ENCODE peak calls at places on chromosomes 16 and 17, in five cellular contexts. Q is HS-27A, B is mammary epithelial cell, V is neural crest cell, F is EL. N is an unnamed sample.

GRCh38 chr17:7246779-7247178 is 4.5 kb upstream of the GABARAP start:
- DNase-seq in Q (no peak), B (no peak), V (no peak), F (no peak), N (no peak)

GRCh38 chr17:77736207-77736600 is 222.3 kb upstream of the TNRC6C start:
- DNase-seq in Q (no peak), B (no peak), V (no peak), F (no peak), N (no peak)

GRCh38 chr16:88899901-88900648 is 33.6 kb upstream of the PABPN1L start:
- DNase-seq in Q (no peak), B (no peak), V (no peak), F (no peak), N (no peak)

GRCh38 chr17:78886954-78887353 is 16.0 kb downstream of the CEP295NL start:
- DNase-seq in Q (no peak), B (no peak), V (no peak), F (no peak), N (no peak)

GRCh38 chr16:86088816-86089215 is 189.9 kb downstream of the IRF8 start:
- DNase-seq in Q (no peak), B (no peak), V (no peak), F (no peak), N (no peak)

GRCh38 chr17:67359960-67360817 is 6.2 kb downstream of the PSMD12 start:
- DNase-seq in Q (no peak), B (no peak), V (no peak), F (peak; percentile 30), N (peak; percentile 61)

GRCh38 chr16:7289299-7289698 is 43.3 kb upstream of the RBFOX1 start:
- DNase-seq in Q (no peak), B (no peak), V (no peak), F (no peak), N (no peak)

GRCh38 chr17:21510686-21511367 is 134.7 kb downstream of the KCNJ12 start:
- DNase-seq in Q (no peak), B (no peak), V (no peak), F (no peak), N (peak; percentile 33)

GRCh38 chr16:89442588-89442987 is 47.8 kb downstream of the ANKRD11 start:
- DNase-seq in Q (no peak), B (peak; percentile 23), V (no peak), F (no peak), N (no peak)

GRCh38 chr17:12296120-12296727 is 275.5 kb downstream of the MAP2K4 start:
- DNase-seq in Q (no peak), B (no peak), V (no peak), F (peak; percentile 32), N (no peak)

GRCh38 chr16:11105038-11105903 is 150.7 kb downstream of the SOCS1 start:
- DNase-seq in Q (peak; percentile 27), B (peak; percentile 37), V (no peak), F (peak; percentile 96), N (peak; percentile 96)

GRCh38 chr17:16380640-16381495 is at the start of gene UBB:
- DNase-seq in Q (peak; percentile 98), B (peak; percentile 97), V (peak; percentile 86), F (peak; percentile 98), N (peak; percentile 99)

GRCh38 chr17:56083475-56083874 is 69.8 kb upstream of the ANKFN1 start:
- DNase-seq in Q (no peak), B (no peak), V (no peak), F (no peak), N (no peak)

GRCh38 chr16:79768594-79768993 is 168.1 kb upstream of the MAF start:
- DNase-seq in Q (no peak), B (peak; percentile 19), V (no peak), F (no peak), N (no peak)

GRCh38 chr17:69300222-69300621 is 26.7 kb downstream of the ABCA5 start:
- DNase-seq in Q (no peak), B (no peak), V (no peak), F (no peak), N (peak; percentile 81)

GRCh38 chr17:77867308-77867781 is 91.2 kb upstream of the TNRC6C start:
- DNase-seq in Q (no peak), B (no peak), V (no peak), F (no peak), N (no peak)

GRCh38 chr17:73297934-73298861 is 13.6 kb downstream of the CDC42EP4 start:
- DNase-seq in Q (no peak), B (no peak), V (no peak), F (peak; percentile 58), N (no peak)

GRCh38 chr16:50665128-50665878 is 15.8 kb downstream of the SNX20 start:
- DNase-seq in Q (peak; percentile 12), B (peak; percentile 53), V (peak; percentile 98), F (peak; percentile 72), N (peak; percentile 80)

GRCh38 chr16:2196162-2196980 is at the start of gene CASKIN1:
- DNase-seq in Q (no peak), B (no peak), V (no peak), F (no peak), N (peak; percentile 17)

GRCh38 chr17:82911822-82912221 is 72.0 kb upstream of the ZNF750 start:
- DNase-seq in Q (no peak), B (no peak), V (no peak), F (no peak), N (no peak)

GRCh38 chr17:1673041-1673790 is 11.5 kb downstream of the PRPF8 start:
- DNase-seq in Q (no peak), B (no peak), V (no peak), F (no peak), N (no peak)

GRCh38 chr16:11208916-11209665 is 46.9 kb downstream of the SOCS1 start:
- DNase-seq in Q (no peak), B (peak; percentile 88), V (no peak), F (peak; percentile 27), N (no peak)

GRCh38 chr16:13436641-13437423 is 483.1 kb upstream of the ERCC4 start:
- DNase-seq in Q (no peak), B (peak; percentile 64), V (no peak), F (peak; percentile 0), N (no peak)

GRCh38 chr16:10385725-10386516 is at the start of gene ATF7IP2:
- DNase-seq in Q (no peak), B (peak; percentile 81), V (peak; percentile 89), F (peak; percentile 76), N (peak; percentile 93)

GRCh38 chr17:77453613-77454559 is 313.1 kb downstream of the SEC14L1 start:
- DNase-seq in Q (no peak), B (peak; percentile 77), V (no peak), F (no peak), N (no peak)

GRCh38 chr17:45775148-45775547 is 9.0 kb upstream of the CRHR1 start:
- DNase-seq in Q (no peak), B (no peak), V (no peak), F (no peak), N (no peak)

N was measured in choroid plexus epithelial cell.